ENCODE peak calls at places on chromosomes 5 and 9, in four cellular contexts. E, M, I and L are unnamed samples.

GRCh38 chr5:52342361-52342760 is 445.4 kb upstream of the ITGA1 start:
- DNase-seq in E (no peak), M (no peak), I (no peak), L (no peak)

GRCh38 chr5:150777685-150778084 is 872 bp upstream of the SMIM3 start:
- DNase-seq in E (peak; percentile 24), M (no peak), I (no peak), L (no peak)

GRCh38 chr5:1517838-1518237 is 5.9 kb downstream of the LPCAT1 start:
- DNase-seq in E (no peak), M (no peak), I (no peak), L (peak; percentile 41)

GRCh38 chr9:265209-265900 is 50.7 kb downstream of the DOCK8 start:
- DNase-seq in E (no peak), M (no peak), I (no peak), L (no peak)

GRCh38 chr5:2658421-2658820 is 93.1 kb downstream of the IRX2 start:
- DNase-seq in E (no peak), M (no peak), I (peak; percentile 2), L (no peak)

GRCh38 chr5:109045710-109046109 is 298.0 kb downstream of the FER start:
- DNase-seq in E (peak; percentile 58), M (no peak), I (peak; percentile 54), L (no peak)

GRCh38 chr9:3136230-3136629 is 292.3 kb upstream of the PUM3 start:
- DNase-seq in E (no peak), M (no peak), I (no peak), L (no peak)

GRCh38 chr9:89874351-89875321 is 269.8 kb downstream of the GADD45G start:
- DNase-seq in E (peak; percentile 50), M (no peak), I (no peak), L (no peak)

GRCh38 chr9:136091582-136092352 is 3.3 kb downstream of the NACC2 start:
- DNase-seq in E (no peak), M (no peak), I (peak; percentile 20), L (no peak)

GRCh38 chr5:76175051-76175666 is 92.0 kb downstream of the SV2C start:
- DNase-seq in E (peak; percentile 38), M (peak; percentile 56), I (peak; percentile 48), L (peak; percentile 71)

GRCh38 chr5:86763914-86764313 is 146.2 kb downstream of the COX7C start:
- DNase-seq in E (no peak), M (peak; percentile 4), I (no peak), L (no peak)

GRCh38 chr9:22922222-22922621 is 475.6 kb downstream of the DMRTA1 start:
- DNase-seq in E (no peak), M (no peak), I (no peak), L (no peak)

GRCh38 chr9:113963017-113963620 is 87.0 kb downstream of the ZNF618 start:
- DNase-seq in E (peak; percentile 55), M (peak; percentile 30), I (peak; percentile 49), L (peak; percentile 31)

GRCh38 chr9:137705443-137705863 is 86.6 kb downstream of the EHMT1 start:
- DNase-seq in E (no peak), M (no peak), I (no peak), L (no peak)

GRCh38 chr5:178826216-178826615 is 33.5 kb upstream of the ZNF354B start:
- DNase-seq in E (no peak), M (no peak), I (no peak), L (no peak)

GRCh38 chr5:161399996-161400562 is 146.4 kb downstream of the GABRB2 start:
- DNase-seq in E (no peak), M (no peak), I (no peak), L (no peak)

GRCh38 chr5:77957-78804 is 13.8 kb upstream of the PLEKHG4B start:
- DNase-seq in E (no peak), M (peak; percentile 76), I (peak; percentile 24), L (no peak)

GRCh38 chr5:172004824-172005237 is 1.6 kb downstream of the FBXW11 start:
- DNase-seq in E (peak; percentile 73), M (no peak), I (no peak), L (no peak)

GRCh38 chr9:116096046-116096445 is 57.5 kb upstream of the PAPPA start:
- DNase-seq in E (no peak), M (no peak), I (peak; percentile 38), L (no peak)

GRCh38 chr5:92019376-92019990 is 636.4 kb upstream of the ARRDC3 start:
- DNase-seq in E (no peak), M (no peak), I (peak; percentile 30), L (no peak)

GRCh38 chr9:93667006-93667405 is 90.6 kb downstream of the PHF2 start:
- DNase-seq in E (no peak), M (no peak), I (no peak), L (no peak)

GRCh38 chr5:54558362-54558761 is 40.8 kb downstream of the SNX18 start:
- DNase-seq in E (no peak), M (no peak), I (peak; percentile 51), L (no peak)

GRCh38 chr9:114156658-114157421 is 1.5 kb downstream of the COL27A1 start:
- DNase-seq in E (peak; percentile 90), M (no peak), I (peak; percentile 84), L (no peak)

GRCh38 chr5:137695651-137696428 is 40.0 kb downstream of the KLHL3 start:
- DNase-seq in E (no peak), M (no peak), I (no peak), L (peak; percentile 48)

GRCh38 chr5:18987101-18987500 is 1000.9 kb downstream of the CDH18 start:
- DNase-seq in E (no peak), M (peak; percentile 1), I (no peak), L (no peak)

GRCh38 chr9:125805057-125805456 is 57.9 kb downstream of the PBX3 start:
- DNase-seq in E (peak; percentile 72), M (no peak), I (peak; percentile 81), L (no peak)

GRCh38 chr5:102799017-102799416 is 43.9 kb downstream of the PAM start:
- DNase-seq in E (no peak), M (no peak), I (no peak), L (no peak)

GRCh38 chr9:3525088-3525835 is 539 bp downstream of the RFX3 start:
- DNase-seq in E (no peak), M (no peak), I (no peak), L (peak; percentile 60)

DNA sequence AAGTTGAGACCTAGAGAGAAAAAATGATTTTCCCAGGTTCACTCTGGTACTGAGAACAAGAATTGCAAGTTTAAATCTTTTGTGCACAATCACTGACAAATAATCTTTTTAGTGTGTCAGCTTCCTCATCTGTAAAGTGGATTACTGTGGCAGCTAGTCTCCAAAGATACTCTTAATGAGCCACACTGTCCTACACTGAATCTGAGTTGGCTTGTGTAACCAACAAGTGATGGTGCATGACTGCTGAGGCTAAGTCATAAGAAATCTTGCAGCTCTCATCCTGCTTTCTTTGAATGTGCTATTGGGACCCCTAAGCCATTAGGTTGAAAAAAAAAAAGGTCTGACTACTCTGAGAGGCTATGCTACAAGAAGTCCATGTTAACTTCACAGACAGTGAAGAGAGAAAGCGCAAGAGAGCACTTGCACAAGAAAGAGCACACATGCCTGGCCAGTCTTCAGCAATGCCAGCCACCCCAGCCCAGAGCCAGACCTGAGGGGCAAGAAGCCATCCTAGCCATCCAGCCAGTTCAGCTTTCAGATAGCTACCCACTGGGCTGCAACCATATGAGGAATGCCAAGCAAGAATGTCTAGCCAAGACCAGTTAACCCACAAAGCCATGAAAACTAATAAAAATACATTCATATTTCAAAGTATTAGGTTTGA is 419.4 kb downstream of the RAB3C start:
- DNase-seq in E (no peak), M (no peak), I (no peak), L (no peak)
- H3K4ac ChIP-seq in E (no peak overlapping the region), M (no peak overlapping the region), I (no peak overlapping the region), L (no peak overlapping the region)

GRCh38 chr9:33880562-33881089 is 63.7 kb downstream of the UBE2R2 start:
- DNase-seq in E (no peak), M (peak; percentile 12), I (no peak), L (peak; percentile 52)

GRCh38 chr9:33881635-33882034 is 64.7 kb downstream of the UBE2R2 start:
- DNase-seq in E (peak; percentile 16), M (no peak), I (peak; percentile 57), L (no peak)

GRCh38 chr9:33885948-33886347 is 69.0 kb downstream of the UBE2R2 start:
- DNase-seq in E (no peak), M (no peak), I (no peak), L (no peak)

DNA sequence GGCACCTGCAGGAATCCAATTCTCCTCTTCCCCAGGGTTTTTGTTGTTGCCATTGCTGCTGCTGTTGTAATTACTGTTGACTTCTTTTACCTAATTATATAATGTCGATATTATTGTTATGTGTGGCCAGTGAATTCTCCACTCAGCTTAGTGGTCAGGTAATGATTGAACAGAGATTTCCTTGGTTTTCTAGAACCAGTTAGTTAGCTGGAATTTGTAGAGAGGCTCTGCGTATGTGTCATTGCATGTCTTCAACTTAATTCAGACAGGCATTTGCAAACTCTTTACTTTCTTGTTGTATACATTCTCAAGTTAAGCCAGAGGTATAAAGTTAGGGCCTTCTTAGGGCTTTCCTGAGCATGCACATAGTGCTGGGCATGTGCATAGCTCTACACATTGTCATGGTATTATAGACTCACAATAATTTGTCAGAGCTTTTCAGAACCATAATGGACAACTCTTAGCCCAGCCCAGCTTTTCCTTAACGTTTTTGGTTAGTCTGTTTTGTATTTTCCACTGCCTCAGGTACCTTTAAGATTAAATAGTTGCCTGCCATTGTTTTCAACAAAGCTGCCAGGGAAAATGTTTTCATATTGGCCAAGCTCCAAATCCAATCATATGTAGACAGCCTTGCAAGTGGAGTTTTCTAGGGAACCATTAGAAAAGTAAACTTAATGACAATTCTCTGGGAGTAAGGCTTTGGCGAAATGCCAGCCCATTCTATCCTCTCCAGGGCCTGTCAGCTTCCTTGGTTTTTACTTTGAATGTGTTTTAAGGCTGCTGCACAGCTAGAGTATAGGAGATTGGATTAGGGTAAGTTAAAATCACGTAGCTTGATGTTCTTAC is 68.1 kb downstream of the UBE2R2 start:
- DNase-seq in E (peak; percentile 59), M (no peak), I (peak; percentile 54), L (no peak)
- H3K4ac ChIP-seq in E (no peak overlapping the region), M (no peak overlapping the region), I (no peak overlapping the region), L (no peak overlapping the region)

DNA sequence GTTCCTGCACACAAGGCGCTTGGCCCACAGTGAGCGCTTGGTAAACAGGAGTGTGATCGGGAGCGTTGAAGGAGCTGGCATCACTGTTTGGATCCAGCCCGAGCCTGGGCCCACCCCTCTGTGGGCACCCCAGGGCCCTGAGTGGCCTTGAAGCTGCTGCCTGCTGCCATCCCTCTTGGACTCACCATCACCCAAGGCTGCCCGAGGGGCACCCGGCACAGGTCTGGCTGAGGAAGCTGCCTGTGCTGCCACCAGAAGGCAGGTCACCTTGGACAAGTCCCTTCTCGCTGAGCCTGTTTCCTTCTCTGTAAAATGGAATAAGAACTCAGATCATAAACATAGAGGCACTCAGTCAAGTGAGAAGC is 53.6 kb downstream of the LRSAM1 start:
- DNase-seq in E (no peak), M (no peak), I (no peak), L (no peak)
- H3K4ac ChIP-seq in E (no peak overlapping the region), M (no peak overlapping the region), I (peak overlapping the region; percentile 28), L (peak overlapping the region; percentile 32)

GRCh38 chr9:132030626-132031325 is 48.9 kb downstream of the MED27 start:
- DNase-seq in E (no peak), M (no peak), I (no peak), L (peak; percentile 33)
- H3K4ac ChIP-seq in E (no peak overlapping the region), M (no peak overlapping the region), I (no peak overlapping the region), L (no peak overlapping the region)

GRCh38 chr9:69411246-69411645 is 86.2 kb downstream of the ENTREP1 start:
- DNase-seq in E (no peak), M (no peak), I (no peak), L (no peak)
- H3K4ac ChIP-seq in E (no peak overlapping the region), M (no peak overlapping the region), I (no peak overlapping the region), L (peak overlapping the region; percentile 39)

GRCh38 chr9:95317893-95318211 is 343 bp upstream of the FANCC start:
- DNase-seq in E (no peak), M (no peak), I (no peak), L (no peak)
- H3K4ac ChIP-seq in E (peak overlapping the region; percentile 87), M (no peak overlapping the region), I (peak overlapping the region; percentile 69), L (no peak overlapping the region)